ENCODE peak calls at places on chromosome 5, in five cellular contexts. O is mesendoderm, I is dorsolateral prefrontal cortex, F is hepatocyte, G is astrocyte of the spinal cord. Z is an unnamed sample.

GRCh38 chr5:109922396-109922995 is 232.8 kb downstream of the MAN2A1 start:
- DNase-seq in O (peak), I (no peak), F (no peak), G (no peak), Z (no peak)

GRCh38 chr5:74798977-74799911 is 32.2 kb downstream of the NSA2 start:
- DNase-seq in O (no peak), I (peak), F (no peak), G (peak), Z (no peak)

GRCh38 chr5:109825450-109825849 is 135.7 kb downstream of the MAN2A1 start:
- DNase-seq in O (no peak), I (no peak), F (no peak), G (no peak), Z (no peak)

GRCh38 chr5:173598686-173599085 is 17.8 kb downstream of the BOD1 start:
- DNase-seq in O (no peak), I (no peak), F (no peak), G (no peak), Z (no peak)

GRCh38 chr5:65926893-65927292 is 518 bp downstream of the ERBIN start:
- DNase-seq in O (no peak), I (no peak), F (peak), G (peak), Z (no peak)

GRCh38 chr5:40223884-40224402 is 455.8 kb upstream of the PTGER4 start:
- DNase-seq in O (no peak), I (no peak), F (no peak), G (peak), Z (no peak)

GRCh38 chr5:171388816-171389168 is 1.1 kb downstream of the NPM1 start:
- DNase-seq in O (no peak), I (no peak), F (no peak), G (no peak), Z (no peak)

GRCh38 chr5:149046196-149046829 is 16.5 kb downstream of the SH3TC2 start:
- DNase-seq in O (no peak), I (no peak), F (no peak), G (peak), Z (no peak)

GRCh38 chr5:111071413-111071812 is at the start of gene TSLP:
- DNase-seq in O (no peak), I (no peak), F (no peak), G (no peak), Z (no peak)

GRCh38 chr5:59218424-59219045 is 635.7 kb downstream of the RAB3C start:
- DNase-seq in O (peak), I (no peak), F (no peak), G (peak), Z (no peak)

GRCh38 chr5:124590686-124591085 is 155.8 kb downstream of the ZNF608 start:
- DNase-seq in O (no peak), I (no peak), F (no peak), G (no peak), Z (no peak)

GRCh38 chr5:175015028-175015427 is 290.6 kb downstream of the MSX2 start:
- DNase-seq in O (no peak), I (no peak), F (peak), G (no peak), Z (no peak)

GRCh38 chr5:142671276-142671675 is 14.6 kb downstream of the FGF1 start:
- DNase-seq in O (no peak), I (no peak), F (no peak), G (no peak), Z (no peak)

GRCh38 chr5:1348986-1349245 is 4.0 kb upstream of the CLPTM1L start:
- DNase-seq in O (peak), I (no peak), F (no peak), G (no peak), Z (no peak)

GRCh38 chr5:181039471-181039870 is 595 bp upstream of the BTNL9 start:
- DNase-seq in O (no peak), I (no peak), F (no peak), G (no peak), Z (no peak)

GRCh38 chr5:2366816-2367215 is 384.7 kb downstream of the IRX2 start:
- DNase-seq in O (no peak), I (no peak), F (no peak), G (no peak), Z (peak)

GRCh38 chr5:43661102-43661501 is 58.1 kb downstream of the NNT start:
- DNase-seq in O (peak), I (no peak), F (peak), G (peak), Z (no peak)

GRCh38 chr5:132054031-132054696 is 6.3 kb upstream of the IL3 start:
- DNase-seq in O (no peak), I (peak), F (no peak), G (no peak), Z (peak)

GRCh38 chr5:138972230-138972629 is 97.1 kb upstream of the LRRTM2 start:
- DNase-seq in O (no peak), I (no peak), F (no peak), G (no peak), Z (no peak)

GRCh38 chr5:179316961-179317360 is 28.3 kb downstream of the ADAMTS2 start:
- DNase-seq in O (no peak), I (no peak), F (no peak), G (no peak), Z (no peak)

GRCh38 chr5:41736641-41737040 is 133.6 kb downstream of the OXCT1 start:
- DNase-seq in O (no peak), I (no peak), F (no peak), G (peak), Z (no peak)

GRCh38 chr5:83562817-83563557 is 91.4 kb downstream of the VCAN start:
- DNase-seq in O (peak), I (peak), F (peak), G (no peak), Z (no peak)

GRCh38 chr5:179182601-179183000 is 122.4 kb downstream of the ZNF354C start:
- DNase-seq in O (no peak), I (no peak), F (no peak), G (no peak), Z (no peak)

GRCh38 chr5:10151656-10152055 is 98.0 kb downstream of the ATPSCKMT start:
- DNase-seq in O (no peak), I (no peak), F (no peak), G (no peak), Z (no peak)

GRCh38 chr5:106417163-106417562 is 1253.6 kb downstream of the EFNA5 start:
- DNase-seq in O (no peak), I (no peak), F (no peak), G (no peak), Z (no peak)

GRCh38 chr5:125189451-125190051 is 443.1 kb upstream of the ZNF608 start:
- DNase-seq in O (no peak), I (no peak), F (no peak), G (peak), Z (no peak)

GRCh38 chr5:174177531-174177930 is 132.0 kb downstream of the NSG2 start:
- DNase-seq in O (no peak), I (no peak), F (no peak), G (no peak), Z (no peak)

GRCh38 chr5:179279347-179280094 is 65.7 kb downstream of the ADAMTS2 start:
- DNase-seq in O (no peak), I (no peak), F (no peak), G (no peak), Z (no peak)

GRCh38 chr5:60332244-60333018 is 367.5 kb downstream of the DEPDC1B start:
- DNase-seq in O (no peak), I (no peak), F (no peak), G (peak), Z (no peak)

GRCh38 chr5:167576928-167577327 is 714.5 kb upstream of the WWC1 start:
- DNase-seq in O (peak), I (no peak), F (no peak), G (no peak), Z (no peak)

DNA sequence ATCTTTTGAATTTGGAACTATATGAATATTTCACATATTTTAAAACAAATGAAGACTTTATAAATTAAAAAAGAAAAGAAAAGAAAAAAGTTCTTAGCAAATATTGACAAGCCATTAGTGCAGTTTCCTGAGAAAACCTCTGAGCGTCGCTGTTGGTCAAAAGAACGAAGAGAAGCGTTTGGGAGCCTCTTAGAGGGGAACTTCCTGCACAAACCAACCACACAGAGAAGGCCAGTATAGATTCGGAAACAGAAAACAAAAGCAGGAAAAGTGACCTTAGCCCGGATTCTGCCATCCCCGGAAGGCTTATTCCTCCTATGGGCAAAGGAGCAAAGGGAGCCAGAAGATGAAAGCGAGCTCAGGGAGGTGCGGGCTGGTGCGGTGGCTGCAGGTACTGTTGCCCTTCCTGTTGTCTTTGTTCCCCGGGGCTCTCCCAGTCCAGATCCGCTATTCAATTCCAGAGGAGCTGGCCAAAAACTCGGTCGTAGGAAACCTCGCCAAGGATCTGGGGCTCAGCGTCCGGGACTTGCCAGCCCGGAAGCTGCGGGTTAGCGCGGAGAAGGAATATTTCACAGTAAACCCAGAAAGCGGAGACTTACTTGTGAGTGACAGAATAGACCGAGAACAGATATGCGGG is at the start of gene PCDHGB2:
- DNase-seq in O (peak), I (no peak), F (no peak), G (peak), Z (no peak)
- H3K4me3 ChIP-seq in O (no peak), I (peak), F (no peak), G (peak), Z (no peak)

GRCh38 chr5:90020575-90021535 is 388.7 kb downstream of the CETN3 start:
- DNase-seq in O (peak), I (no peak), F (peak), G (peak), Z (no peak)
- H3K4me3 ChIP-seq in O (no peak), I (no peak), F (no peak), G (peak), Z (no peak)

GRCh38 chr5:158736134-158736533 is 363.6 kb downstream of the EBF1 start:
- DNase-seq in O (no peak), I (no peak), F (no peak), G (no peak), Z (no peak)
- H3K4me3 ChIP-seq in O (no peak), I (no peak), F (no peak), G (no peak), Z (no peak)

GRCh38 chr5:127409923-127410675 is 107.3 kb upstream of the PRRC1 start:
- DNase-seq in O (no peak), I (no peak), F (no peak), G (no peak), Z (no peak)
- H3K4me3 ChIP-seq in O (no peak), I (no peak), F (no peak), G (no peak), Z (no peak)

GRCh38 chr5:77499973-77500372 is 7.9 kb upstream of the WDR41 start:
- DNase-seq in O (no peak), I (no peak), F (no peak), G (no peak), Z (no peak)
- H3K4me3 ChIP-seq in O (no peak), I (no peak), F (no peak), G (no peak), Z (no peak)

DNA sequence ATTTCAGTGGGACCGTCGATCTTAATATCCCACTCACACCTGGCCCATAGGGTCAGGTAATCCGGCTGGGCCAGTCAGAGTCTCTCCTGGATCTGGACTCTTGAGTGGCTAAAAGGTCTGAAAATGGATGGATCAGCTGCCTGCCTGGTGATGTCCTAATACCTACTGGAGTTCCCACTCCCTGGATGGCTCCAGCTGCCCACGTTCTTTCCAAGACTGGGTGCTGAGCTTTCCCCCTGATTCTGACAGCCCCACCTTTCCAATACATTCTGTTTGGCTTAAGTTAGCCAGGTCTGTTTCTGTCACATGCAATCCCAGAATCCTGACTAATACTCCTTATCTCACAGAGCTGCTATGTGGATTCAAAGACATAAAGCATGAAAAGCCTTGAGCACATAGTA is 10.2 kb downstream of the SH3PXD2B start:
- DNase-seq in O (no peak), I (no peak), F (peak), G (peak), Z (no peak)
- H3K4me3 ChIP-seq in O (no peak), I (no peak), F (no peak), G (no peak), Z (peak)

GRCh38 chr5:54523534-54523933 is 6.0 kb downstream of the SNX18 start:
- DNase-seq in O (no peak), I (no peak), F (no peak), G (no peak), Z (no peak)
- H3K4me3 ChIP-seq in O (no peak), I (peak), F (no peak), G (no peak), Z (no peak)

GRCh38 chr5:154753792-154754191 is 1.4 kb upstream of the LARP1 start:
- DNase-seq in O (peak), I (peak), F (peak), G (peak), Z (peak)
- H3K4me3 ChIP-seq in O (no peak), I (peak), F (no peak), G (no peak), Z (peak)

GRCh38 chr5:169566202-169566601 is 17.4 kb upstream of the SPDL1 start:
- DNase-seq in O (no peak), I (no peak), F (no peak), G (no peak), Z (no peak)

GRCh38 chr5:169563369-169563768 is 20.2 kb upstream of the SPDL1 start:
- DNase-seq in O (no peak), I (no peak), F (no peak), G (no peak), Z (no peak)

GRCh38 chr5:169557838-169558237 is 25.7 kb upstream of the SPDL1 start:
- DNase-seq in O (no peak), I (no peak), F (no peak), G (no peak), Z (no peak)

GRCh38 chr5:169567079-169567478 is 16.5 kb upstream of the SPDL1 start:
- DNase-seq in O (peak), I (no peak), F (peak), G (peak), Z (no peak)

GRCh38 chr5:169561883-169562282 is 21.7 kb upstream of the SPDL1 start:
- DNase-seq in O (no peak), I (no peak), F (peak), G (no peak), Z (no peak)
- H3K4me3 ChIP-seq in O (no peak), I (no peak), F (no peak), G (no peak), Z (no peak)

GRCh38 chr5:88836195-88836838 is 46.7 kb downstream of the MEF2C start:
- DNase-seq in O (peak), I (no peak), F (peak), G (peak), Z (no peak)
- H3K4me3 ChIP-seq in O (no peak), I (peak), F (no peak), G (no peak), Z (peak)